ENCODE peak calls at places on chromosomes 11 and 22, in seven cellular contexts. One of them, this sample, is unnamed.

GRCh38 chr22:20131593-20131855 is at the start of gene ZDHHC8:
- DNase-seq in psoas muscle: peak; percentile 61
- DNase-seq in cardiac muscle cell: peak; percentile 36
- DNase-seq in tibial nerve: no peak
- DNase-seq in thoracic aorta: no peak
- DNase-seq in brain microvascular endothelial cell: no peak
- DNase-seq in A673: peak; percentile 37
- DNase-seq in this sample: no peak

GRCh38 chr11:77197626-77198320 is 69.7 kb downstream of the MYO7A start:
- DNase-seq in brain microvascular endothelial cell: no peak
- DNase-seq in psoas muscle: no peak
- DNase-seq in A673: no peak
- DNase-seq in cardiac muscle cell: no peak
- DNase-seq in tibial nerve: no peak
- DNase-seq in thoracic aorta: no peak
- DNase-seq in this sample: no peak

GRCh38 chr11:79043726-79044125 is 397.1 kb downstream of the TENM4 start:
- DNase-seq in tibial nerve: no peak
- DNase-seq in cardiac muscle cell: no peak
- DNase-seq in psoas muscle: no peak
- DNase-seq in A673: no peak
- DNase-seq in thoracic aorta: no peak
- DNase-seq in brain microvascular endothelial cell: no peak
- DNase-seq in this sample: no peak

GRCh38 chr11:41527530-41527929 is 68.1 kb upstream of the LRRC4C start:
- DNase-seq in brain microvascular endothelial cell: no peak
- DNase-seq in thoracic aorta: no peak
- DNase-seq in tibial nerve: no peak
- DNase-seq in cardiac muscle cell: no peak
- DNase-seq in psoas muscle: no peak
- DNase-seq in A673: no peak
- DNase-seq in this sample: no peak

GRCh38 chr11:123973816-123974215 is 3.8 kb downstream of the OR10S1 start:
- DNase-seq in cardiac muscle cell: peak; percentile 78
- DNase-seq in psoas muscle: no peak
- DNase-seq in A673: peak; percentile 53
- DNase-seq in tibial nerve: no peak
- DNase-seq in brain microvascular endothelial cell: peak; percentile 17
- DNase-seq in thoracic aorta: no peak
- DNase-seq in this sample: peak; percentile 17

GRCh38 chr11:75347781-75348613 is 3.5 kb downstream of the ARRB1 start:
- DNase-seq in cardiac muscle cell: peak; percentile 91
- DNase-seq in psoas muscle: no peak
- DNase-seq in tibial nerve: no peak
- DNase-seq in A673: peak; percentile 44
- DNase-seq in thoracic aorta: no peak
- DNase-seq in brain microvascular endothelial cell: peak; percentile 74
- DNase-seq in this sample: peak; percentile 83

GRCh38 chr22:35102663-35103062 is 36.7 kb downstream of the ISX start:
- DNase-seq in psoas muscle: no peak
- DNase-seq in brain microvascular endothelial cell: peak; percentile 12
- DNase-seq in A673: peak; percentile 23
- DNase-seq in thoracic aorta: no peak
- DNase-seq in tibial nerve: no peak
- DNase-seq in cardiac muscle cell: peak; percentile 4
- DNase-seq in this sample: no peak

GRCh38 chr11:130578738-130579368 is 130.4 kb downstream of the ADAMTS15 start:
- DNase-seq in cardiac muscle cell: no peak
- DNase-seq in tibial nerve: no peak
- DNase-seq in brain microvascular endothelial cell: no peak
- DNase-seq in psoas muscle: no peak
- DNase-seq in thoracic aorta: no peak
- DNase-seq in A673: no peak
- DNase-seq in this sample: no peak

GRCh38 chr11:119087747-119088241 is 3.1 kb downstream of the HMBS start:
- DNase-seq in psoas muscle: no peak
- DNase-seq in tibial nerve: no peak
- DNase-seq in cardiac muscle cell: no peak
- DNase-seq in A673: no peak
- DNase-seq in thoracic aorta: no peak
- DNase-seq in brain microvascular endothelial cell: no peak
- DNase-seq in this sample: no peak

GRCh38 chr11:83401506-83402225 is 115.5 kb upstream of the CCDC90B start:
- DNase-seq in tibial nerve: no peak
- DNase-seq in brain microvascular endothelial cell: no peak
- DNase-seq in cardiac muscle cell: no peak
- DNase-seq in A673: no peak
- DNase-seq in psoas muscle: no peak
- DNase-seq in thoracic aorta: no peak
- DNase-seq in this sample: no peak

GRCh38 chr11:33553486-33553885 is 147.1 kb downstream of the C11orf91 start:
- DNase-seq in psoas muscle: no peak
- DNase-seq in cardiac muscle cell: no peak
- DNase-seq in thoracic aorta: no peak
- DNase-seq in brain microvascular endothelial cell: no peak
- DNase-seq in A673: peak; percentile 26
- DNase-seq in tibial nerve: no peak
- DNase-seq in this sample: no peak

GRCh38 chr11:97756571-97757335 is 1264.0 kb upstream of the CNTN5 start:
- DNase-seq in cardiac muscle cell: no peak
- DNase-seq in brain microvascular endothelial cell: no peak
- DNase-seq in A673: no peak
- DNase-seq in psoas muscle: no peak
- DNase-seq in tibial nerve: no peak
- DNase-seq in thoracic aorta: no peak
- DNase-seq in this sample: no peak

GRCh38 chr11:46694607-46695006 is 5.8 kb downstream of the ARHGAP1 start:
- DNase-seq in tibial nerve: no peak
- DNase-seq in brain microvascular endothelial cell: no peak
- DNase-seq in cardiac muscle cell: no peak
- DNase-seq in psoas muscle: no peak
- DNase-seq in thoracic aorta: no peak
- DNase-seq in A673: no peak
- DNase-seq in this sample: no peak

GRCh38 chr22:50670914-50671538 is 1.6 kb upstream of the SHANK3 start:
- DNase-seq in brain microvascular endothelial cell: no peak
- DNase-seq in A673: no peak
- DNase-seq in psoas muscle: no peak
- DNase-seq in cardiac muscle cell: no peak
- DNase-seq in thoracic aorta: no peak
- DNase-seq in tibial nerve: no peak
- DNase-seq in this sample: no peak

GRCh38 chr11:48103621-48104561 is 112.7 kb upstream of the OR4B1 start:
- DNase-seq in tibial nerve: no peak
- DNase-seq in cardiac muscle cell: peak; percentile 55
- DNase-seq in thoracic aorta: no peak
- DNase-seq in A673: no peak
- DNase-seq in brain microvascular endothelial cell: no peak
- DNase-seq in psoas muscle: no peak
- DNase-seq in this sample: no peak

GRCh38 chr22:40560551-40560950 is 76.0 kb downstream of the MRTFA start:
- DNase-seq in A673: peak; percentile 12
- DNase-seq in tibial nerve: no peak
- DNase-seq in psoas muscle: no peak
- DNase-seq in thoracic aorta: no peak
- DNase-seq in brain microvascular endothelial cell: peak; percentile 45
- DNase-seq in cardiac muscle cell: peak; percentile 33
- DNase-seq in this sample: peak; percentile 11

GRCh38 chr22:46635756-46636155 is 15.6 kb downstream of the GRAMD4 start:
- DNase-seq in A673: no peak
- DNase-seq in cardiac muscle cell: no peak
- DNase-seq in brain microvascular endothelial cell: no peak
- DNase-seq in psoas muscle: no peak
- DNase-seq in thoracic aorta: no peak
- DNase-seq in tibial nerve: no peak
- DNase-seq in this sample: no peak
- TF ChIP-seq CTCF in A673: peak; percentile 13
- TF ChIP-seq CTCF in cardiac muscle cell: no peak
- TF ChIP-seq CTCF in brain microvascular endothelial cell: peak; percentile 17
- TF ChIP-seq CTCF in psoas muscle: no peak
- TF ChIP-seq CTCF in thoracic aorta: no peak
- TF ChIP-seq CTCF in tibial nerve: no peak
- TF ChIP-seq CTCF in this sample: no peak

GRCh38 chr22:46102159-46102558 is 48.2 kb upstream of the PPARA start:
- DNase-seq in thoracic aorta: no peak
- DNase-seq in cardiac muscle cell: no peak
- DNase-seq in tibial nerve: no peak
- DNase-seq in A673: no peak
- DNase-seq in brain microvascular endothelial cell: no peak
- DNase-seq in psoas muscle: no peak
- DNase-seq in this sample: no peak

GRCh38 chr22:46098525-46099475 is 51.5 kb upstream of the PPARA start:
- DNase-seq in psoas muscle: no peak
- DNase-seq in tibial nerve: no peak
- DNase-seq in brain microvascular endothelial cell: no peak
- DNase-seq in A673: no peak
- DNase-seq in cardiac muscle cell: no peak
- DNase-seq in thoracic aorta: no peak
- DNase-seq in this sample: no peak

GRCh38 chr22:46097268-46097900 is 52.9 kb upstream of the PPARA start:
- DNase-seq in cardiac muscle cell: no peak
- DNase-seq in brain microvascular endothelial cell: no peak
- DNase-seq in thoracic aorta: no peak
- DNase-seq in A673: no peak
- DNase-seq in psoas muscle: no peak
- DNase-seq in tibial nerve: no peak
- DNase-seq in this sample: no peak

GRCh38 chr22:46100401-46101105 is 49.8 kb upstream of the PPARA start:
- DNase-seq in tibial nerve: no peak
- DNase-seq in A673: no peak
- DNase-seq in psoas muscle: no peak
- DNase-seq in thoracic aorta: no peak
- DNase-seq in brain microvascular endothelial cell: no peak
- DNase-seq in cardiac muscle cell: no peak
- DNase-seq in this sample: no peak

GRCh38 chr22:46099740-46100139 is 50.6 kb upstream of the PPARA start:
- DNase-seq in brain microvascular endothelial cell: no peak
- DNase-seq in tibial nerve: no peak
- DNase-seq in A673: no peak
- DNase-seq in thoracic aorta: no peak
- DNase-seq in psoas muscle: no peak
- DNase-seq in cardiac muscle cell: no peak
- DNase-seq in this sample: no peak
- H3K36me3 ChIP-seq in brain microvascular endothelial cell: peaks cover 51% of the 10 kb centered on the region
- H3K36me3 ChIP-seq in tibial nerve: peaks cover 4% of the 10 kb centered on the region
- H3K36me3 ChIP-seq in A673: peaks cover 80% of the 10 kb centered on the region
- H3K36me3 ChIP-seq in thoracic aorta: peaks cover 47% of the 10 kb centered on the region
- H3K36me3 ChIP-seq in psoas muscle: peaks cover 4% of the 10 kb centered on the region
- H3K36me3 ChIP-seq in cardiac muscle cell: no peaks in the 10 kb centered on the region
- H3K36me3 ChIP-seq in this sample: peaks cover 68% of the 10 kb centered on the region

DNA sequence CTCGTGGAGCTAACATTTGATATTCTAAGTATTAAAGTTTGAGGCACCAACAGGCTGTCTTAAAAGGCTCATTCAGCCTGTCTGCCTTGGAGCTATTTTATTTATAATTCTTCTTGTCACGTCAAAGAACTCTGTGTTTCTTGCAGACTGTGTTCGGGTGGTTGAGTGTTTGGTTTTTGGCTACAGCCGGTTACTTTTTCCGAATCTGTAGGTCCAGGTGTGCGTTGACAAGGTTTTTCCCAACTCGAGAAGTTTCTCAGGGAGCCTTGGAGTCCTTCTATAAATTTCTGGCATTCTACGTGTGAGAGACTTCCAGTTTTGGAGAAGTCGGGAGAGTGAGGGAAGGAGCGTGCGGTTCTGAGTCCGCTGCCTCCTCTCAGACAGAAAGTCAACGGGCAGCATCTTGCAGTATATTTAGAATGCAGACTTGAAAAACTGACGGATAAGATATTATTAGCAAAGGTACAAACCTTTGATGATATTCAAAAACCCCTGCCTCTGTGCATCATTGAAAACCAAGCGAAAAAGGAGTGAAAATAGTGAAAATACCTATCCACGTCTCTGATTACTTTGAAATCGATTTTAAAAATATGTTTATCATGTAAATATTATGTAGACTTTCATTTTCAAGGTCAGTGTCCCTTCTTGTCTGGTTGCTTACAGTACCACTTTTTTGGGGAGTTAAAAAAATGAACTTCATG is 85.2 kb upstream of the PPARA start:
- DNase-seq in thoracic aorta: no peak
- DNase-seq in tibial nerve: peak; percentile 27
- DNase-seq in A673: no peak
- DNase-seq in brain microvascular endothelial cell: no peak
- DNase-seq in cardiac muscle cell: no peak
- DNase-seq in psoas muscle: no peak
- DNase-seq in this sample: no peak
- H3K27me3 ChIP-seq in thoracic aorta: no peaks in the 10 kb centered on the region
- H3K27me3 ChIP-seq in tibial nerve: no peaks in the 10 kb centered on the region
- H3K27me3 ChIP-seq in A673: no peaks in the 10 kb centered on the region
- H3K27me3 ChIP-seq in brain microvascular endothelial cell: no peaks in the 10 kb centered on the region
- H3K27me3 ChIP-seq in cardiac muscle cell: peaks cover 99% of the 10 kb centered on the region
- H3K27me3 ChIP-seq in psoas muscle: no peaks in the 10 kb centered on the region
- H3K27me3 ChIP-seq in this sample: no peaks in the 10 kb centered on the region

GRCh38 chr11:100681064-100681502 is 6.0 kb upstream of the ARHGAP42 start:
- DNase-seq in cardiac muscle cell: peak; percentile 22
- DNase-seq in thoracic aorta: no peak
- DNase-seq in psoas muscle: peak; percentile 66
- DNase-seq in tibial nerve: peak; percentile 68
- DNase-seq in brain microvascular endothelial cell: peak; percentile 61
- DNase-seq in A673: no peak
- DNase-seq in this sample: no peak

GRCh38 chr11:100684101-100685065 is 2.7 kb upstream of the ARHGAP42 start:
- DNase-seq in brain microvascular endothelial cell: no peak
- DNase-seq in cardiac muscle cell: no peak
- DNase-seq in psoas muscle: no peak
- DNase-seq in tibial nerve: no peak
- DNase-seq in A673: no peak
- DNase-seq in thoracic aorta: no peak
- DNase-seq in this sample: no peak

GRCh38 chr11:100683107-100683506 is 4.0 kb upstream of the ARHGAP42 start:
- DNase-seq in brain microvascular endothelial cell: no peak
- DNase-seq in tibial nerve: no peak
- DNase-seq in A673: no peak
- DNase-seq in psoas muscle: no peak
- DNase-seq in cardiac muscle cell: no peak
- DNase-seq in thoracic aorta: no peak
- DNase-seq in this sample: no peak

GRCh38 chr11:100680070-100680469 is 7.0 kb upstream of the ARHGAP42 start:
- DNase-seq in psoas muscle: no peak
- DNase-seq in A673: no peak
- DNase-seq in thoracic aorta: no peak
- DNase-seq in brain microvascular endothelial cell: no peak
- DNase-seq in tibial nerve: no peak
- DNase-seq in cardiac muscle cell: no peak
- DNase-seq in this sample: no peak

DNA sequence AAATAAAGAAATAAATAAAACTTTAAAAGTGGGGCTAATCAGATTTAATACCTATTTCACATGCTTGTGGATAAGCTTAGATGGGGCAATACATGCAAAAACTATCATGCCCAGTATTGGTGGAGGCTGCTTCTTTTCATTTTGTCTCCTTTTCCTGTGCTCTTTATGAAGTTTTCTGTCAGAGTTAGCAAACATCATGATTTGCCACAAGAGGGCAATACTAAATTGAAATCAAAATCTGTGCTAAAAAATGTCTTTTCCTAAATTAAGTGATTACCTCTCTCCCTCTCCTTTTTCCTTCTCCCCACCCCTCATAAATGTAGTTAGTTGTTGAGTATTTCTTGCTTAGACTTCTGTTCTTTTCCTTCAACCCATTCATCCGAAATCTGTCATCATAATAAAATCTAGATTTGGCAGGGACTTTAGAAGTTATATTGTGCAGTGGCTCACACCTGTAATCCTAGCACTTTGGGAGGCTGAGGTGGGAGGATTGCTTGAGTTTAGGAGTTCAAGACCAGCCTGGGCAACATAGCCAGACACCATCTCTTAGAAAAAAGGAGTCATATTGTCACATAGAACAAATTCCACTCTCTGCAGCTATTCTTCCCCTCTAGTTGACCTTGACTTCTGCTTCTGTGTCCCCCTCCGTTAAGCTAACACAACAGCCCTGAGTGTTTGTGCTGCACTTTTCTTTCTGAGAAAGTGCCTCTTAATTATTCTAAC is 4.7 kb upstream of the ARHGAP42 start:
- DNase-seq in brain microvascular endothelial cell: no peak
- DNase-seq in tibial nerve: no peak
- DNase-seq in cardiac muscle cell: peak; percentile 56
- DNase-seq in thoracic aorta: no peak
- DNase-seq in A673: peak; percentile 59
- DNase-seq in psoas muscle: no peak
- DNase-seq in this sample: no peak
- TF ChIP-seq CTCF in brain microvascular endothelial cell: peak; percentile 31
- TF ChIP-seq CTCF in tibial nerve: peak; percentile 43
- TF ChIP-seq CTCF in cardiac muscle cell: peak; percentile 56
- TF ChIP-seq CTCF in thoracic aorta: peak; percentile 50
- TF ChIP-seq CTCF in A673: peak; percentile 71
- TF ChIP-seq CTCF in psoas muscle: peak; percentile 31
- TF ChIP-seq CTCF in this sample: peak; percentile 53